ENCODE peak calls at places on chromosomes 11 and 22, in ten cellular contexts. P is neuronal stem cell; T is CD8-positive, alpha-beta memory T cell; F is body of pancreas; Z is sigmoid colon; I is A549; L is effector memory CD4-positive, alpha-beta T cell; N is aorta; S is lower lobe of right lung; M is PC-3. E is an unnamed sample. For H3K4me1, the result is how much of the 10 kb centered on the place peaks cover.

GRCh38 chr22:27804683-27805297 is 3.2 kb upstream of the MN1 start:
- DNase-seq in N (peak), Z (peak), S (no peak), I (peak), F (peak), M (peak), T (peak), L (peak), P (peak), E (peak)

GRCh38 chr11:80995523-80995922 is 1554.7 kb upstream of the TENM4 start:
- DNase-seq in M (no peak), P (no peak), Z (no peak), N (no peak), S (no peak), F (no peak), L (no peak), I (no peak), T (no peak), E (no peak)

GRCh38 chr11:37721485-37721884 is 1123.4 kb upstream of the RAG2 start:
- DNase-seq in S (no peak), M (peak), N (no peak), L (no peak), I (no peak), F (no peak), Z (no peak), P (no peak), T (no peak), E (no peak)

GRCh38 chr11:96863520-96863919 is 473.7 kb downstream of the JRKL start:
- DNase-seq in F (no peak), N (no peak), S (no peak), I (no peak), L (no peak), M (no peak), Z (no peak), T (no peak), P (no peak), E (no peak)

GRCh38 chr11:74702383-74703007 is 28.7 kb downstream of the CHRDL2 start:
- DNase-seq in L (peak), I (peak), Z (peak), F (peak), P (peak), S (peak), M (peak), T (peak), N (peak), E (peak)

GRCh38 chr11:118126082-118126838 is 26.4 kb downstream of the SCN4B start:
- DNase-seq in L (no peak), N (no peak), I (no peak), P (no peak), F (no peak), T (no peak), Z (no peak), S (no peak), M (peak), E (no peak)

GRCh38 chr11:96090711-96091110 is 166.8 kb upstream of the MTMR2 start:
- DNase-seq in Z (no peak), F (no peak), I (no peak), N (no peak), L (no peak), S (no peak), M (peak), T (no peak), P (no peak), E (no peak)

GRCh38 chr11:42521994-42522393 is 789.8 kb upstream of the API5 start:
- DNase-seq in F (peak), I (no peak), M (peak), N (no peak), L (no peak), P (no peak), S (no peak), Z (no peak), T (no peak), E (no peak)

GRCh38 chr11:4862447-4863236 is 13.6 kb upstream of the OR51S1 start:
- DNase-seq in F (no peak), L (no peak), T (no peak), I (no peak), N (no peak), S (no peak), M (no peak), P (no peak), Z (no peak), E (no peak)

GRCh38 chr11:6607190-6607635 is 3.6 kb downstream of the ILK start:
- DNase-seq in S (no peak), T (no peak), Z (no peak), F (no peak), L (no peak), N (no peak), M (no peak), I (no peak), P (no peak), E (no peak)

GRCh38 chr22:22951035-22951434 is 63.4 kb downstream of the IGLL5 start:
- DNase-seq in Z (no peak), I (no peak), F (no peak), P (no peak), T (no peak), L (no peak), M (no peak), S (no peak), N (no peak), E (no peak)

GRCh38 chr11:1013628-1013935 is 22.9 kb downstream of the MUC6 start:
- DNase-seq in L (no peak), F (no peak), N (no peak), I (no peak), P (no peak), M (no peak), Z (no peak), T (no peak), S (no peak), E (no peak)

GRCh38 chr11:47234669-47235075 is 13.9 kb downstream of the ACP2 start:
- DNase-seq in T (peak), P (no peak), S (peak), L (peak), M (peak), N (no peak), Z (peak), I (no peak), F (peak), E (peak)

GRCh38 chr11:115617767-115618166 is 113.6 kb upstream of the CADM1 start:
- DNase-seq in P (no peak), I (no peak), L (no peak), F (no peak), T (no peak), M (no peak), S (no peak), Z (no peak), N (no peak), E (no peak)

GRCh38 chr11:119018074-119018938 is at the start of the genes RPS25 and TRAPPC4:
- DNase-seq in T (peak), I (peak), L (peak), P (peak), S (peak), N (peak), F (peak), M (peak), Z (peak), E (peak)

GRCh38 chr11:128502736-128503135 is 84.6 kb downstream of the ETS1 start:
- DNase-seq in T (no peak), Z (no peak), M (peak), S (no peak), P (no peak), I (no peak), N (no peak), L (no peak), F (no peak), E (no peak)

GRCh38 chr11:106524446-106524845 is 447.0 kb downstream of the AASDHPPT start:
- DNase-seq in Z (no peak), L (no peak), I (no peak), S (no peak), N (no peak), T (no peak), F (no peak), P (no peak), M (no peak), E (no peak)

GRCh38 chr11:119229736-119230135 is 23.6 kb downstream of the CBL start:
- DNase-seq in I (no peak), N (no peak), L (no peak), P (no peak), Z (no peak), T (no peak), S (no peak), F (no peak), M (peak), E (no peak)

GRCh38 chr11:77212314-77213007 is 84.4 kb downstream of the MYO7A start:
- DNase-seq in T (no peak), L (no peak), N (peak), P (no peak), I (no peak), F (no peak), M (no peak), Z (no peak), S (no peak), E (no peak)

GRCh38 chr11:77209663-77210062 is 81.6 kb downstream of the MYO7A start:
- DNase-seq in N (no peak), Z (no peak), T (no peak), L (no peak), S (no peak), I (no peak), F (no peak), P (no peak), M (no peak), E (no peak)

GRCh38 chr11:77213029-77213579 is 85.1 kb downstream of the MYO7A start:
- DNase-seq in Z (no peak), T (no peak), I (no peak), L (no peak), P (no peak), S (no peak), N (no peak), F (no peak), M (no peak), E (no peak)

GRCh38 chr11:77211040-77211451 is 83.0 kb downstream of the MYO7A start:
- DNase-seq in I (no peak), L (no peak), T (no peak), F (no peak), Z (no peak), M (no peak), N (peak), P (no peak), S (no peak), E (no peak)

GRCh38 chr11:77211594-77212251 is 83.7 kb downstream of the MYO7A start:
- DNase-seq in L (no peak), S (no peak), I (no peak), P (no peak), M (no peak), Z (no peak), N (peak), F (no peak), T (no peak), E (no peak)
- H3K4me1 ChIP-seq in L (under half), S (under half), I (under half), P (under half), M (under half), Z (under half), N (under half), F (under half), T (under half), E (under half)

DNA sequence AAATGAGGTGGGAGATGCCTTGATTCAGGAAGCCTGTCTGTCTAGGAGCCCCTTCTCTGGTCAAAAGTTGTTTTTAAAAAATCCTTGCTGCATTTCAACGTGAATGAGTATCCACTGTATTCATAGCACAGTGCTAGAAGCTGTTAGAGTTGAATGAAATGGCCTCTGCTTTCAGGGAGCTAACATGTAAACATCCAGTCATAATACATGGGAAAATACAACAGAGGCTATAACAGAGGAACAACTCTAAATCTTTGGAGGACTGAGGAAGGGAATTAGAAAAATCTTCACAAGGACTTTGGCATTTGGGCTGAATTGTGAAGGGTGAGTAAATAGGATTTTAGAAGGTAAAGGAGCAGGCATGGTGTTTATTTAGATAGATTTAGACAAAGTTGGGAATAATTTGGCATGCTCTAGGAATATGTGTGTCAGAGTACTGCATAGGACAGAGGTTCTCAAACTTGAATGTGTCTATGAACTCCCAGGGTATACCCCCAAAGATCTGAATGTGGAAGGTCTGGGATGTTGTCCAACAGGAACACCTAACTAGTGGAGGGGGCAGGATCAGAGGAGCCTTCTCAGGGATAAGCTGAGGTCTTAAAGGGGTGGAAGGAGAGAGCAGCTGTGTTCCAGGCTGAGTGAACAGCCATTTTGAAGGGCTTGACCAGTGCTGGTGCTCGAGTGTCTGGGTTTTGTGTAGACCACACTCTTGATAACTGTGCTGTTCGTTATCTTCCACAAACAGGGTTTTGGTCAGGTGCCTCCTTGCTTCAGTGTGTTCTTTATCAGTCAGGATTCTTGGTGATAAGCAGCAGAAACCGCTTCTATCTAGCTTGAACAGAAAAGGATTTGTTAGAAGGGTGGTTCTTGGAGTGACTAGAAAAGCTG is 12.7 kb downstream of the SREBF2 start:
- DNase-seq in S (no peak), F (no peak), N (no peak), L (no peak), T (no peak), M (no peak), Z (no peak), I (no peak), P (no peak), E (no peak)
- H3K27ac ChIP-seq in S (no peak), F (peak), N (no peak), L (no peak), T (no peak), M (no peak), Z (no peak), I (peak), P (peak), E (no peak)

GRCh38 chr11:32388871-32389770 is 46.2 kb downstream of the WT1 start:
- DNase-seq in S (no peak), N (no peak), Z (no peak), P (no peak), T (no peak), M (no peak), L (no peak), F (no peak), I (no peak), E (no peak)

GRCh38 chr11:32391965-32392553 is 43.3 kb downstream of the WT1 start:
- DNase-seq in Z (no peak), L (no peak), F (peak), I (no peak), T (no peak), S (no peak), N (no peak), M (no peak), P (no peak), E (no peak)

GRCh38 chr11:32392840-32393239 is 42.5 kb downstream of the WT1 start:
- DNase-seq in S (no peak), T (no peak), P (no peak), L (no peak), Z (no peak), I (no peak), F (no peak), N (no peak), M (no peak), E (no peak)

GRCh38 chr11:32390712-32391111 is 44.6 kb downstream of the WT1 start:
- DNase-seq in L (no peak), P (no peak), F (no peak), M (no peak), T (no peak), S (no peak), N (no peak), Z (no peak), I (no peak), E (no peak)

GRCh38 chr11:32391479-32391878 is 43.9 kb downstream of the WT1 start:
- DNase-seq in L (no peak), S (no peak), Z (no peak), F (no peak), P (no peak), I (no peak), T (no peak), N (no peak), M (no peak), E (no peak)
- H3K4me1 ChIP-seq in L (under half), S (under half), Z (under half), F (under half), P (under half), I (under half), T (under half), N (under half), M (under half), E (under half)

GRCh38 chr11:7612661-7613393 is 60.5 kb downstream of the CYB5R2 start:
- DNase-seq in L (no peak), F (peak), N (no peak), Z (no peak), I (no peak), T (no peak), S (no peak), M (peak), P (peak), E (no peak)
- H3K27ac ChIP-seq in L (no peak), F (peak), N (peak), Z (no peak), I (peak), T (no peak), S (no peak), M (no peak), P (no peak), E (no peak)

GRCh38 chr11:35038211-35038930 is 100.6 kb upstream of the CD44 start:
- DNase-seq in T (no peak), Z (no peak), M (peak), N (no peak), L (no peak), I (no peak), F (no peak), S (no peak), P (no peak), E (no peak)
- H3K4me1 ChIP-seq in T (under half), Z (under half), M (under half), N (under half), L (under half), I (under half), F (under half), S (under half), P (under half), E (half or more)

DNA sequence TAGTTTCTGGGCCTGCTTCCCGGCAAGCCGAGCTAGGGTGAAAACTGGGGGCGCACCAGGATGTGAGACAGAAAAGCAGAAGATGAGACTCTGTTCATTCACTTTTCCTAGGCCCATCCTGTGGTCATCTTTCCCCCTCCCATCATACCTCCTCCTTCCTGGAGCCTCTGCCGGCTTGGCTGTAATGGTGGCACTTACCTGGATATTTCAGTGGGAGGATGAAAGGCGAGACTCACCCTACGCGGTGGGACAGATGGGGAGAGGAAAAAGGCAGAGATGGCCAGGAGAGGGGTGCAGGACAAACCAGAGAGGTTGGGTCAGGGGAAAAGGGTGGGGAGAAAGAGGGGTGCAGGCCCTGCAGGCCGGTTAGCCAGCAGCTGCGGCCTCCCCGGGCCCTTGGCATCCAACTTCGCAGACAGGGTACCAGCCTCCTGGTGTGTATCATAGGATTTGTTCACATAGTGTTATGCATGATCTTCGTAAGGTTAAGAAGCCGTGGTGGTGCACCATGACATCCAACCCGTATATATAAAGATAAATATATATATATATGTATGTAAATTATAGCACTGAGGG is 41.5 kb upstream of the NNMT start:
- DNase-seq in S (no peak), L (no peak), M (no peak), P (no peak), I (no peak), T (no peak), N (no peak), F (no peak), Z (no peak), E (no peak)
- H3K27ac ChIP-seq in S (no peak), L (no peak), M (no peak), P (no peak), I (no peak), T (no peak), N (no peak), F (no peak), Z (no peak), E (no peak)

DNA sequence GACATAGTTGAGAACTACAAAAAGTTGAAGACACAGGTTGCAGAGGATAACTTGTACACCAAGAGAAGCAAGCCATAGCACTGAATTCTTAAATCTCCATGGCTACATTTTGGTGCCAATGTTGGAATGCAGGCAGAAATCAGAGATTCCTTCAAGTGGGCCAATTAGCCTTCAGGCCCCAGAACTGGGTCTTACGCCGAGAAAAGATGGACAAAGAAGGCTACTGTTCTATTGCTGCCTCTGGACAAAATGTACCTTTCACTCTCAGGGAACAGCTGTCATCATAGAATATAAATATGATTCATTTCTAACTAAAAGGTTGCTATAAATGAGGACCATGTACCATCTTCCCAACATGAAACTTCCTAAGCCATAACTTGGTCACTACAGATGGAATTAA is 13.7 kb downstream of the TMEM216 start:
- DNase-seq in T (no peak), P (no peak), Z (no peak), N (no peak), M (no peak), L (no peak), F (no peak), S (no peak), I (no peak), E (no peak)
- H3K4me1 ChIP-seq in T (under half), P (under half), Z (under half), N (under half), M (under half), L (under half), F (under half), S (under half), I (under half), E (under half)

GRCh38 chr11:34342008-34342533 is 15.7 kb downstream of the ABTB2 start:
- DNase-seq in I (no peak), M (no peak), F (no peak), P (no peak), T (no peak), S (no peak), L (no peak), Z (peak), N (peak), E (no peak)
- H3K27ac ChIP-seq in I (peak), M (no peak), F (no peak), P (no peak), T (no peak), S (no peak), L (no peak), Z (peak), N (peak), E (no peak)

DNA sequence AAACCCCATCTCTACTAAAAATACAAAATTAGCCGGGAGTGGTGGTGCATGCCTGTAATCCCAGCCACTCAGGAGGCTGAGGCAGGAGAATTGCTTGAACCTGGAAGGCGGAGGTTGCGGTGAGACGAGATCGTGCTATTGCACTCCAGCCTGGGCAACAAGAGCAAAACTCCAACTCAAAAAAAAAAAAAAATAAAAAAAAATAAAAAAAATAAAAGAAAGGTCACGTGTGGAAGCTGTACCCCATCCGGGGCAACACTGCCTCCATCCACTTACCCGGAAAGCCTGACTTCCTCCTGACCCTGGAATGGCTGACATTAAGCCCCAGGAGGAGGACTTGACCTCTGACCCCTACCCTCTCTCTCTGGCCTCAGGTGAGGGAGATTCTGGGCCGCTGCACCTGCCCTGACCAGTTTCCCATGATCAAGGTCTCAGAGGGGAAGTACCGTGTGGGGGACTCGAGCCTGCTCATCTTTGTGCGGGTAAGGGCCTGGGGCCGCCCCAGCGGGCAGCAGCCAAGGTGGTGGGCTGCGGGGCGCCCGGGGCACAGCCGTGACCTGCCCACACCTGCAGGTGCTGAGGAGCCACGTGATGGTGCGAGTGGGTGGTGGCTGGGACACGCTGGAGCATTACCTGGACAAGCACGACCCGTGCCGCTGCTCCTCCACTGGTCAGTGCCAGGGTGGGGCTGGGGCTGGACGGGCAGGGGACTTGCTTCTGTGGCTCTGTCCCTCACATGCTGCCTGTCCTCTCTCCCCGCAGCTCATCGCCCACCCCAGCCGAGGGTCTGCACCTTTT is 3.8 kb downstream of the GAS2L1 start:
- DNase-seq in S (no peak), T (no peak), M (no peak), P (no peak), I (no peak), Z (peak), L (no peak), F (no peak), N (peak), E (no peak)
- H3K4me1 ChIP-seq in S (half or more), T (under half), M (under half), P (under half), I (half or more), Z (half or more), L (under half), F (half or more), N (under half), E (under half)

GRCh38 chr11:94860333-94860732 is 92.2 kb downstream of the AMOTL1 start:
- DNase-seq in M (no peak), F (no peak), P (no peak), T (no peak), Z (no peak), N (no peak), L (no peak), I (no peak), S (no peak), E (no peak)
- H3K27ac ChIP-seq in M (no peak), F (no peak), P (no peak), T (no peak), Z (no peak), N (no peak), L (no peak), I (no peak), S (no peak), E (no peak)